ENCODE peak calls at places on chromosomes 2 and 18, in ten cellular contexts. One of them, this sample, is unnamed.

GRCh38 chr2:204608261-204608660 is 63.0 kb downstream of the PARD3B start:
- DNase-seq in GM23248: peak; percentile 69
- DNase-seq in NCI-H1092: no peak
- DNase-seq in Caki2: no peak
- DNase-seq in GDM1: no peak
- DNase-seq in stimulated activated CD8-positive, alpha-beta memory T cell treated with anti-CD3 and anti-CD28 coated beads, Interleukin-4, amount 100 ng/mL, for 48 hours: no peak
- DNase-seq in fibroblast of the aortic adventitia: peak; percentile 69
- DNase-seq in stimulated activated CD4-positive, alpha-beta T cell treated with anti-CD3 and anti-CD28 coated beads, Interleukin-12 subunit alpha, Interleukin-12 subunit beta, amount 100 ng/mL, for 4 hours: no peak
- DNase-seq in germinal center: no peak
- DNase-seq in neuronal stem cell: no peak
- DNase-seq in this sample: no peak

GRCh38 chr2:215401896-215402379 is 33.9 kb downstream of the FN1 start:
- DNase-seq in GM23248: peak; percentile 82
- DNase-seq in NCI-H1092: no peak
- DNase-seq in fibroblast of the aortic adventitia: peak; percentile 95
- DNase-seq in neuronal stem cell: no peak
- DNase-seq in stimulated activated CD4-positive, alpha-beta T cell treated with anti-CD3 and anti-CD28 coated beads, Interleukin-12 subunit alpha, Interleukin-12 subunit beta, amount 100 ng/mL, for 4 hours: no peak
- DNase-seq in GDM1: no peak
- DNase-seq in Caki2: no peak
- DNase-seq in stimulated activated CD8-positive, alpha-beta memory T cell treated with anti-CD3 and anti-CD28 coated beads, Interleukin-4, amount 100 ng/mL, for 48 hours: no peak
- DNase-seq in germinal center: no peak
- DNase-seq in this sample: no peak

GRCh38 chr2:74833418-74834233 is at the start of gene HK2:
- DNase-seq in GM23248: peak; percentile 96
- DNase-seq in neuronal stem cell: peak; percentile 89
- DNase-seq in stimulated activated CD8-positive, alpha-beta memory T cell treated with anti-CD3 and anti-CD28 coated beads, Interleukin-4, amount 100 ng/mL, for 48 hours: peak; percentile 85
- DNase-seq in stimulated activated CD4-positive, alpha-beta T cell treated with anti-CD3 and anti-CD28 coated beads, Interleukin-12 subunit alpha, Interleukin-12 subunit beta, amount 100 ng/mL, for 4 hours: peak; percentile 81
- DNase-seq in GDM1: peak; percentile 92
- DNase-seq in Caki2: peak; percentile 92
- DNase-seq in germinal center: peak; percentile 96
- DNase-seq in fibroblast of the aortic adventitia: peak; percentile 80
- DNase-seq in NCI-H1092: no peak
- DNase-seq in this sample: peak; percentile 92

GRCh38 chr2:12211326-12212170 is 465.1 kb downstream of the LPIN1 start:
- DNase-seq in germinal center: no peak
- DNase-seq in GM23248: no peak
- DNase-seq in fibroblast of the aortic adventitia: no peak
- DNase-seq in NCI-H1092: peak; percentile 2
- DNase-seq in stimulated activated CD8-positive, alpha-beta memory T cell treated with anti-CD3 and anti-CD28 coated beads, Interleukin-4, amount 100 ng/mL, for 48 hours: no peak
- DNase-seq in Caki2: no peak
- DNase-seq in stimulated activated CD4-positive, alpha-beta T cell treated with anti-CD3 and anti-CD28 coated beads, Interleukin-12 subunit alpha, Interleukin-12 subunit beta, amount 100 ng/mL, for 4 hours: no peak
- DNase-seq in neuronal stem cell: no peak
- DNase-seq in GDM1: no peak
- DNase-seq in this sample: no peak

GRCh38 chr2:2021995-2022394 is 277.7 kb upstream of the PXDN start:
- DNase-seq in stimulated activated CD4-positive, alpha-beta T cell treated with anti-CD3 and anti-CD28 coated beads, Interleukin-12 subunit alpha, Interleukin-12 subunit beta, amount 100 ng/mL, for 4 hours: no peak
- DNase-seq in fibroblast of the aortic adventitia: no peak
- DNase-seq in GM23248: no peak
- DNase-seq in neuronal stem cell: no peak
- DNase-seq in germinal center: no peak
- DNase-seq in NCI-H1092: no peak
- DNase-seq in GDM1: no peak
- DNase-seq in Caki2: no peak
- DNase-seq in stimulated activated CD8-positive, alpha-beta memory T cell treated with anti-CD3 and anti-CD28 coated beads, Interleukin-4, amount 100 ng/mL, for 48 hours: no peak
- DNase-seq in this sample: no peak

GRCh38 chr2:239803102-239803763 is 221.9 kb downstream of the NDUFA10 start:
- DNase-seq in fibroblast of the aortic adventitia: no peak
- DNase-seq in neuronal stem cell: no peak
- DNase-seq in Caki2: no peak
- DNase-seq in GM23248: no peak
- DNase-seq in GDM1: no peak
- DNase-seq in germinal center: no peak
- DNase-seq in NCI-H1092: no peak
- DNase-seq in stimulated activated CD8-positive, alpha-beta memory T cell treated with anti-CD3 and anti-CD28 coated beads, Interleukin-4, amount 100 ng/mL, for 48 hours: no peak
- DNase-seq in stimulated activated CD4-positive, alpha-beta T cell treated with anti-CD3 and anti-CD28 coated beads, Interleukin-12 subunit alpha, Interleukin-12 subunit beta, amount 100 ng/mL, for 4 hours: no peak
- DNase-seq in this sample: no peak

GRCh38 chr2:27211241-27211942 is 449 bp upstream of the ATRAID start:
- DNase-seq in NCI-H1092: no peak
- DNase-seq in stimulated activated CD8-positive, alpha-beta memory T cell treated with anti-CD3 and anti-CD28 coated beads, Interleukin-4, amount 100 ng/mL, for 48 hours: no peak
- DNase-seq in neuronal stem cell: no peak
- DNase-seq in Caki2: peak; percentile 30
- DNase-seq in stimulated activated CD4-positive, alpha-beta T cell treated with anti-CD3 and anti-CD28 coated beads, Interleukin-12 subunit alpha, Interleukin-12 subunit beta, amount 100 ng/mL, for 4 hours: peak; percentile 80
- DNase-seq in GM23248: peak; percentile 59
- DNase-seq in GDM1: no peak
- DNase-seq in fibroblast of the aortic adventitia: no peak
- DNase-seq in germinal center: peak; percentile 23
- DNase-seq in this sample: no peak

GRCh38 chr2:191857406-191857805 is 10.5 kb upstream of the CAVIN2 start:
- DNase-seq in NCI-H1092: no peak
- DNase-seq in Caki2: no peak
- DNase-seq in neuronal stem cell: no peak
- DNase-seq in fibroblast of the aortic adventitia: peak; percentile 54
- DNase-seq in GM23248: peak; percentile 55
- DNase-seq in germinal center: no peak
- DNase-seq in stimulated activated CD4-positive, alpha-beta T cell treated with anti-CD3 and anti-CD28 coated beads, Interleukin-12 subunit alpha, Interleukin-12 subunit beta, amount 100 ng/mL, for 4 hours: no peak
- DNase-seq in GDM1: no peak
- DNase-seq in stimulated activated CD8-positive, alpha-beta memory T cell treated with anti-CD3 and anti-CD28 coated beads, Interleukin-4, amount 100 ng/mL, for 48 hours: no peak
- DNase-seq in this sample: no peak

GRCh38 chr2:62687644-62688043 is 17.9 kb upstream of the EHBP1 start:
- DNase-seq in fibroblast of the aortic adventitia: no peak
- DNase-seq in NCI-H1092: no peak
- DNase-seq in germinal center: no peak
- DNase-seq in neuronal stem cell: no peak
- DNase-seq in stimulated activated CD8-positive, alpha-beta memory T cell treated with anti-CD3 and anti-CD28 coated beads, Interleukin-4, amount 100 ng/mL, for 48 hours: no peak
- DNase-seq in GM23248: peak; percentile 32
- DNase-seq in stimulated activated CD4-positive, alpha-beta T cell treated with anti-CD3 and anti-CD28 coated beads, Interleukin-12 subunit alpha, Interleukin-12 subunit beta, amount 100 ng/mL, for 4 hours: no peak
- DNase-seq in Caki2: no peak
- DNase-seq in GDM1: no peak
- DNase-seq in this sample: no peak

GRCh38 chr18:11167778-11168177 is 18.4 kb upstream of the PIEZO2 start:
- DNase-seq in stimulated activated CD4-positive, alpha-beta T cell treated with anti-CD3 and anti-CD28 coated beads, Interleukin-12 subunit alpha, Interleukin-12 subunit beta, amount 100 ng/mL, for 4 hours: no peak
- DNase-seq in NCI-H1092: no peak
- DNase-seq in fibroblast of the aortic adventitia: peak; percentile 24
- DNase-seq in neuronal stem cell: no peak
- DNase-seq in GDM1: no peak
- DNase-seq in Caki2: no peak
- DNase-seq in GM23248: peak; percentile 79
- DNase-seq in stimulated activated CD8-positive, alpha-beta memory T cell treated with anti-CD3 and anti-CD28 coated beads, Interleukin-4, amount 100 ng/mL, for 48 hours: no peak
- DNase-seq in germinal center: no peak
- DNase-seq in this sample: no peak

GRCh38 chr2:86331391-86331790 is 6.0 kb downstream of the REEP1 start:
- DNase-seq in GM23248: no peak
- DNase-seq in NCI-H1092: no peak
- DNase-seq in Caki2: no peak
- DNase-seq in germinal center: no peak
- DNase-seq in stimulated activated CD4-positive, alpha-beta T cell treated with anti-CD3 and anti-CD28 coated beads, Interleukin-12 subunit alpha, Interleukin-12 subunit beta, amount 100 ng/mL, for 4 hours: no peak
- DNase-seq in GDM1: no peak
- DNase-seq in stimulated activated CD8-positive, alpha-beta memory T cell treated with anti-CD3 and anti-CD28 coated beads, Interleukin-4, amount 100 ng/mL, for 48 hours: no peak
- DNase-seq in neuronal stem cell: no peak
- DNase-seq in fibroblast of the aortic adventitia: no peak
- DNase-seq in this sample: no peak

GRCh38 chr2:174979996-174980395 is 25.2 kb downstream of the CHN1 start:
- DNase-seq in GDM1: no peak
- DNase-seq in stimulated activated CD4-positive, alpha-beta T cell treated with anti-CD3 and anti-CD28 coated beads, Interleukin-12 subunit alpha, Interleukin-12 subunit beta, amount 100 ng/mL, for 4 hours: no peak
- DNase-seq in fibroblast of the aortic adventitia: no peak
- DNase-seq in stimulated activated CD8-positive, alpha-beta memory T cell treated with anti-CD3 and anti-CD28 coated beads, Interleukin-4, amount 100 ng/mL, for 48 hours: no peak
- DNase-seq in GM23248: no peak
- DNase-seq in Caki2: no peak
- DNase-seq in neuronal stem cell: no peak
- DNase-seq in germinal center: no peak
- DNase-seq in NCI-H1092: no peak
- DNase-seq in this sample: no peak

GRCh38 chr2:54559593-54560145 is 103.5 kb downstream of the SPTBN1 start:
- DNase-seq in neuronal stem cell: no peak
- DNase-seq in NCI-H1092: no peak
- DNase-seq in fibroblast of the aortic adventitia: peak; percentile 81
- DNase-seq in GM23248: peak; percentile 86
- DNase-seq in stimulated activated CD8-positive, alpha-beta memory T cell treated with anti-CD3 and anti-CD28 coated beads, Interleukin-4, amount 100 ng/mL, for 48 hours: no peak
- DNase-seq in stimulated activated CD4-positive, alpha-beta T cell treated with anti-CD3 and anti-CD28 coated beads, Interleukin-12 subunit alpha, Interleukin-12 subunit beta, amount 100 ng/mL, for 4 hours: no peak
- DNase-seq in GDM1: peak; percentile 66
- DNase-seq in Caki2: peak; percentile 92
- DNase-seq in germinal center: peak; percentile 39
- DNase-seq in this sample: no peak

GRCh38 chr2:109722026-109722425 is 72.1 kb upstream of the RGPD5 start:
- DNase-seq in fibroblast of the aortic adventitia: no peak
- DNase-seq in GDM1: no peak
- DNase-seq in germinal center: no peak
- DNase-seq in stimulated activated CD8-positive, alpha-beta memory T cell treated with anti-CD3 and anti-CD28 coated beads, Interleukin-4, amount 100 ng/mL, for 48 hours: no peak
- DNase-seq in Caki2: no peak
- DNase-seq in GM23248: no peak
- DNase-seq in NCI-H1092: peak; percentile 45
- DNase-seq in stimulated activated CD4-positive, alpha-beta T cell treated with anti-CD3 and anti-CD28 coated beads, Interleukin-12 subunit alpha, Interleukin-12 subunit beta, amount 100 ng/mL, for 4 hours: no peak
- DNase-seq in neuronal stem cell: no peak
- DNase-seq in this sample: no peak

GRCh38 chr2:112474844-112475486 is 7.0 kb upstream of the TTL start:
- DNase-seq in neuronal stem cell: no peak
- DNase-seq in stimulated activated CD4-positive, alpha-beta T cell treated with anti-CD3 and anti-CD28 coated beads, Interleukin-12 subunit alpha, Interleukin-12 subunit beta, amount 100 ng/mL, for 4 hours: no peak
- DNase-seq in stimulated activated CD8-positive, alpha-beta memory T cell treated with anti-CD3 and anti-CD28 coated beads, Interleukin-4, amount 100 ng/mL, for 48 hours: no peak
- DNase-seq in NCI-H1092: no peak
- DNase-seq in fibroblast of the aortic adventitia: peak; percentile 39
- DNase-seq in GM23248: peak; percentile 86
- DNase-seq in germinal center: no peak
- DNase-seq in Caki2: no peak
- DNase-seq in GDM1: no peak
- DNase-seq in this sample: no peak